ENCODE peak calls at places on chromosomes 11 and 22, in four cellular contexts. C is HepG2, P is K562, B is sigmoid colon. L is an unnamed sample.

GRCh38 chr11:12598330-12599256 is 75.6 kb upstream of the TEAD1 start:
- DNase-seq in B (no peak), C (no peak), P (peak), L (no peak)

GRCh38 chr11:6431861-6432260 is 8.9 kb downstream of the HPX start:
- DNase-seq in B (no peak), C (no peak), P (no peak), L (no peak)

GRCh38 chr11:86416494-86416893 is 41.8 kb downstream of the CCDC81 start:
- DNase-seq in C (no peak), P (peak), B (no peak), L (no peak)

GRCh38 chr11:78354741-78355705 is 62.6 kb downstream of the GAB2 start:
- DNase-seq in C (no peak), B (no peak), P (peak), L (no peak)

GRCh38 chr11:64342869-64343739 is 3.1 kb downstream of the CCDC88B start:
- DNase-seq in B (no peak), C (no peak), P (no peak), L (peak)

GRCh38 chr11:112157274-112157766 is 6.6 kb downstream of the IL18 start:
- DNase-seq in B (no peak), C (peak), P (no peak), L (no peak)

GRCh38 chr11:77103319-77103718 is 679 bp downstream of the OMP start:
- DNase-seq in C (no peak), B (no peak), P (no peak), L (peak)

GRCh38 chr11:65112226-65112550 is 516 bp downstream of the TM7SF2 start:
- DNase-seq in B (peak), C (no peak), P (no peak), L (no peak)

GRCh38 chr22:22400099-22400498 is 108.4 kb downstream of the ZNF280B start:
- DNase-seq in P (no peak), B (no peak), C (no peak), L (no peak)

GRCh38 chr11:68632802-68633201 is 51.5 kb upstream of the GAL start:
- DNase-seq in C (peak), P (peak), B (no peak), L (no peak)

GRCh38 chr11:20034941-20035340 is 125.3 kb downstream of the DBX1 start:
- DNase-seq in B (no peak), C (no peak), P (no peak), L (no peak)

GRCh38 chr22:42388130-42388797 is 43.9 kb downstream of the NFAM1 start:
- DNase-seq in P (peak), C (no peak), B (no peak), L (no peak)

GRCh38 chr11:94656968-94657367 is 89.8 kb downstream of the PIWIL4 start:
- DNase-seq in B (no peak), P (no peak), C (no peak), L (no peak)

GRCh38 chr11:108117746-108118371 is 3.5 kb upstream of the ACAT1 start:
- DNase-seq in C (peak), P (peak), B (no peak), L (no peak)

GRCh38 chr11:59753650-59754493 is 1.3 kb upstream of the STX3 start:
- DNase-seq in C (peak), P (peak), B (peak), L (peak)

GRCh38 chr22:42805998-42806481 is 51.0 kb downstream of the ARFGAP3 start:
- DNase-seq in B (no peak), C (no peak), P (no peak), L (no peak)

DNA sequence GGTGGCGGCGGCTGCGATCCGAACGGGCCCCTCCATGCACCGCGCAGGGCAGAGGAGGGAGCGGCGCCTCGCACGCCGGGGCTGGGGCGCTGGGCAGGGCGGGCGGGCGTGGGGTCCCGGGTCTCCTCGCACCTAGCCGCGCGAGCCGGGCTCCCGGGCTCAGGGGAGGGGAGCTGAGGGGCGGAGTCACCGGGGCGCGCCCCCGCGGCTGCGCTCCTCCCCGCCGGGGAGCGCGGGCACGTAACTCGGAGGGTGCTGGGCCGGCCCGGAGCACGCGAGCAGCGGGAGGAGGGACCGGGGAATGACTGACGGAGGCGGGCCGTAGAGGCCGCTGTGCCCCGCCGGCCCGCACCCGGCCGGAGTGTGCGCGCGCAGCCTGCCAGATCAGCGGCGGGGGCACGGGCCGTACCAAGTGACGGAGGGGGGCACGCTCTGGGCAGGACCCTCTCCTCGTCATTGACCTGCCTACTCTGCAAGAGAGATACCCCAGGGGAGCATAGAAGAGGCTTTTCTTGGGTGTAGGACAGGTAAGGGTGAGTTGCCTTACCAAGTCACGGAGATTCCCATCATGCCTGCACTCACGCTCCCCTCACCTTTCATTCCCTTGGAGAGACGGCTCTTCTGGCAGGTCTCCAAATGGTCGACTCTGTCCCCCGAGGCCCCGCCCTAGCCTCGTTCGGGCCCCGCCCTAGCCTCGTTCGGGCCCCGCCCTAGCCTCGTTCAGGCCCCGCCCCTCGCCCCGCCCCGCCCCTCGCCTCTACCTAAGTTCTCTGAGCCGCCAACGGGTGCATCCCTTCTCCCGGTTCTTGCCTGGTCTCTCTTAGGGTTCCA is at the start of gene CDON:
- DNase-seq in P (peak), B (peak), C (peak), L (peak)
- TF ChIP-seq POLR2AphosphoS5 in P (no peak), B (peak), C (peak), L (peak)

GRCh38 chr11:17496406-17496805 is 19.8 kb upstream of the ABCC8 start:
- DNase-seq in P (peak), B (no peak), C (no peak), L (no peak)
- TF ChIP-seq POLR2AphosphoS5 in P (no peak), B (no peak), C (no peak), L (no peak)

DNA sequence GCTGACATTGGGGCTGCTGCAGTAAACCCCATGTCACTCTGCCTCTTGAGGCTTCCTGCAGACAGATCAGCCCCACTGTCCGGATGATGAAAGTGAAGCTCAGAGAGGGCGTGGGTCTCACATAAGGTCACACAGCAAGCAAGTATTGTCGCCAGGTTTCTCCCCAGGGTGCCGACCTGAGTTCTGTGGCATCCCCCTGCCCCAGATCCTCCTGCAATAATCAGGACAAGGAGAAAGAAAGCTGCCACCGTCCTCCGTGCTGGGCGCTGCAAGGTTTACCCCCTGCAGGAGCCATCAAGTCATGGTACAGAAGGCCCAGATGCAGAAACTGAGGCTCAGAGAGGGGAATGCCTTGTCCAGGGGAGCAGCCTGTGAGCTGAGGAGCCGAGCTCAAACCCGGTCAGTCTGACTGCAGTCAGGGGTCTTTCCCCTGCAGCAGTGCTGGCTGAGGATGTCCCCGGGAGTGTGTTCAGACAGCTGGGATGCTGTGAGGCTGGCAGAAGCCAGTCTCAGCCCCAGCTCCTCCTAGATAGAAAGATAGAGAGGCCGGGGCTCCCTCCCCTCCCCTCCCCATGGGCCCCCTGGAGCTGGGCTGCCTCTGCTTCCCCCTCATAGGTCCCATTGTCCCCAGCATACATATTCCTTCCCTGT is 13.2 kb downstream of the EMID1 start:
- DNase-seq in B (peak), C (no peak), P (no peak), L (peak)
- TF ChIP-seq POLR2AphosphoS5 in B (no peak), C (no peak), P (no peak), L (no peak)

DNA sequence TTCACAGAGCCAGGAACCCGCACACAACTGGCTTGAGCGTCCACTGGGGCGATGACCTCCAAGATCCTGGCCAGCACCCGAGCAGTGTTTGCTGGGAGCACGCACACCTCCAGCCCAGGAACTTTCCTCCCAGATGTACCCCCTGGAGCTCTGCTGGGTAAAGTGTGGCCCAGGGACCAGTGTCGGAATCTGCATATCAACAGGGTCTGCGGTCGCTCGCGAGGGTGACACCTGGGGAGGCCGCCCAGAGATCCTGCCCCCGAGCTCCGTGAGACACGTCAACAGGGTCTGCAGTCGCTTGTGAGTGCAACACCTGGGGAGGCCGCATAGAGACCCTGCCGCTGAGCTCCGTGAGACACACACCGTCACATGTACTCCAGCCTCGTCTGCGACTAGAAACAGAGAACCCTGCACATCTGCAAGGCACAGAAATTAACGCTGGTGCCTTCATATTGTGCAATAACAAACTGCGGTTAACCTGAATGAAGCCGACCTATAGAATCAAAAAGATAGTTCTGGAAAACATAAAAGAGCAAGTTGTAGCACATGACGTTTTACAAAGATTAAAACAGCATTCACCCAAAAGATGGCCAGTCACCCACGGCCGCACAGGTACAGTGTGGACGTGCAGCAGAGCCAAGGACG is 172.4 kb downstream of the BRD1 start:
- DNase-seq in B (no peak), P (no peak), C (no peak), L (peak)
- TF ChIP-seq POLR2AphosphoS5 in B (no peak), P (no peak), C (no peak), L (no peak)

GRCh38 chr22:50208430-50208938 is 7.7 kb downstream of the SELENOO start:
- DNase-seq in P (no peak), C (no peak), B (no peak), L (no peak)
- TF ChIP-seq POLR2AphosphoS5 in P (no peak), C (no peak), B (no peak), L (no peak)

L was measured in spleen.